ENCODE peak calls at places on chromosomes 16 and 17, in nine cellular contexts. One of them, this sample, is unnamed.

GRCh38 chr16:30490210-30490609 is 17.7 kb downstream of the ITGAL start:
- DNase-seq in esophagus squamous epithelium: no peak
- DNase-seq in GM20000: no peak
- DNase-seq in omental fat pad: no peak
- DNase-seq in WERI-Rb-1: no peak
- DNase-seq in fibroblast of lung: no peak
- DNase-seq in BE2C: no peak
- DNase-seq in progenitor cell of endocrine pancreas: no peak
- DNase-seq in CD4-positive, alpha-beta T cell: no peak
- DNase-seq in this sample: no peak

GRCh38 chr17:48483471-48484131 is 47.2 kb downstream of the HOXB1 start:
- DNase-seq in esophagus squamous epithelium: no peak
- DNase-seq in GM20000: no peak
- DNase-seq in omental fat pad: no peak
- DNase-seq in WERI-Rb-1: no peak
- DNase-seq in fibroblast of lung: peak
- DNase-seq in BE2C: no peak
- DNase-seq in progenitor cell of endocrine pancreas: no peak
- DNase-seq in CD4-positive, alpha-beta T cell: no peak
- DNase-seq in this sample: no peak

GRCh38 chr16:56317998-56318912 is 107.1 kb downstream of the AMFR start:
- DNase-seq in esophagus squamous epithelium: no peak
- DNase-seq in GM20000: peak
- DNase-seq in omental fat pad: peak
- DNase-seq in WERI-Rb-1: peak
- DNase-seq in fibroblast of lung: peak
- DNase-seq in BE2C: peak
- DNase-seq in progenitor cell of endocrine pancreas: peak
- DNase-seq in CD4-positive, alpha-beta T cell: peak
- DNase-seq in this sample: peak

GRCh38 chr16:75864243-75864642 is 138.0 kb upstream of the CPHXL start:
- DNase-seq in esophagus squamous epithelium: no peak
- DNase-seq in GM20000: no peak
- DNase-seq in omental fat pad: no peak
- DNase-seq in WERI-Rb-1: no peak
- DNase-seq in fibroblast of lung: no peak
- DNase-seq in BE2C: no peak
- DNase-seq in progenitor cell of endocrine pancreas: no peak
- DNase-seq in CD4-positive, alpha-beta T cell: no peak
- DNase-seq in this sample: no peak

GRCh38 chr17:29958947-29959657 is 17.7 kb downstream of the EFCAB5 start:
- DNase-seq in esophagus squamous epithelium: no peak
- DNase-seq in GM20000: no peak
- DNase-seq in omental fat pad: no peak
- DNase-seq in WERI-Rb-1: no peak
- DNase-seq in fibroblast of lung: peak
- DNase-seq in BE2C: no peak
- DNase-seq in progenitor cell of endocrine pancreas: no peak
- DNase-seq in CD4-positive, alpha-beta T cell: no peak
- DNase-seq in this sample: no peak

GRCh38 chr17:74326506-74326905 is 480 bp downstream of the KIF19 start:
- DNase-seq in esophagus squamous epithelium: no peak
- DNase-seq in GM20000: no peak
- DNase-seq in omental fat pad: no peak
- DNase-seq in WERI-Rb-1: no peak
- DNase-seq in fibroblast of lung: no peak
- DNase-seq in BE2C: no peak
- DNase-seq in progenitor cell of endocrine pancreas: no peak
- DNase-seq in CD4-positive, alpha-beta T cell: no peak
- DNase-seq in this sample: no peak

GRCh38 chr17:78474631-78475146 is 96.2 kb downstream of the PGS1 start:
- DNase-seq in esophagus squamous epithelium: no peak
- DNase-seq in GM20000: peak
- DNase-seq in omental fat pad: no peak
- DNase-seq in WERI-Rb-1: no peak
- DNase-seq in fibroblast of lung: no peak
- DNase-seq in BE2C: no peak
- DNase-seq in progenitor cell of endocrine pancreas: no peak
- DNase-seq in CD4-positive, alpha-beta T cell: no peak
- DNase-seq in this sample: no peak

GRCh38 chr16:27361987-27362386 is 40.0 kb upstream of the IL21R start:
- DNase-seq in esophagus squamous epithelium: no peak
- DNase-seq in GM20000: no peak
- DNase-seq in omental fat pad: no peak
- DNase-seq in WERI-Rb-1: no peak
- DNase-seq in fibroblast of lung: no peak
- DNase-seq in BE2C: no peak
- DNase-seq in progenitor cell of endocrine pancreas: no peak
- DNase-seq in CD4-positive, alpha-beta T cell: no peak
- DNase-seq in this sample: no peak

GRCh38 chr17:46984892-46985291 is 5.8 kb upstream of the RPRML start:
- DNase-seq in esophagus squamous epithelium: no peak
- DNase-seq in GM20000: no peak
- DNase-seq in omental fat pad: no peak
- DNase-seq in WERI-Rb-1: no peak
- DNase-seq in fibroblast of lung: no peak
- DNase-seq in BE2C: no peak
- DNase-seq in progenitor cell of endocrine pancreas: no peak
- DNase-seq in CD4-positive, alpha-beta T cell: no peak
- DNase-seq in this sample: no peak

GRCh38 chr17:78159575-78160158 is 8.7 kb upstream of the SYNGR2 start:
- DNase-seq in esophagus squamous epithelium: no peak
- DNase-seq in GM20000: no peak
- DNase-seq in omental fat pad: no peak
- DNase-seq in WERI-Rb-1: no peak
- DNase-seq in fibroblast of lung: peak
- DNase-seq in BE2C: no peak
- DNase-seq in progenitor cell of endocrine pancreas: no peak
- DNase-seq in CD4-positive, alpha-beta T cell: no peak
- DNase-seq in this sample: no peak

GRCh38 chr17:34306466-34306865 is 12.8 kb upstream of the CCL8 start:
- DNase-seq in esophagus squamous epithelium: no peak
- DNase-seq in GM20000: no peak
- DNase-seq in omental fat pad: no peak
- DNase-seq in WERI-Rb-1: peak
- DNase-seq in fibroblast of lung: peak
- DNase-seq in BE2C: no peak
- DNase-seq in progenitor cell of endocrine pancreas: no peak
- DNase-seq in CD4-positive, alpha-beta T cell: no peak
- DNase-seq in this sample: no peak

GRCh38 chr16:55437627-55438026 is 41.4 kb upstream of the MMP2 start:
- DNase-seq in esophagus squamous epithelium: no peak
- DNase-seq in GM20000: peak
- DNase-seq in omental fat pad: no peak
- DNase-seq in WERI-Rb-1: no peak
- DNase-seq in fibroblast of lung: peak
- DNase-seq in BE2C: no peak
- DNase-seq in progenitor cell of endocrine pancreas: no peak
- DNase-seq in CD4-positive, alpha-beta T cell: no peak
- DNase-seq in this sample: peak

DNA sequence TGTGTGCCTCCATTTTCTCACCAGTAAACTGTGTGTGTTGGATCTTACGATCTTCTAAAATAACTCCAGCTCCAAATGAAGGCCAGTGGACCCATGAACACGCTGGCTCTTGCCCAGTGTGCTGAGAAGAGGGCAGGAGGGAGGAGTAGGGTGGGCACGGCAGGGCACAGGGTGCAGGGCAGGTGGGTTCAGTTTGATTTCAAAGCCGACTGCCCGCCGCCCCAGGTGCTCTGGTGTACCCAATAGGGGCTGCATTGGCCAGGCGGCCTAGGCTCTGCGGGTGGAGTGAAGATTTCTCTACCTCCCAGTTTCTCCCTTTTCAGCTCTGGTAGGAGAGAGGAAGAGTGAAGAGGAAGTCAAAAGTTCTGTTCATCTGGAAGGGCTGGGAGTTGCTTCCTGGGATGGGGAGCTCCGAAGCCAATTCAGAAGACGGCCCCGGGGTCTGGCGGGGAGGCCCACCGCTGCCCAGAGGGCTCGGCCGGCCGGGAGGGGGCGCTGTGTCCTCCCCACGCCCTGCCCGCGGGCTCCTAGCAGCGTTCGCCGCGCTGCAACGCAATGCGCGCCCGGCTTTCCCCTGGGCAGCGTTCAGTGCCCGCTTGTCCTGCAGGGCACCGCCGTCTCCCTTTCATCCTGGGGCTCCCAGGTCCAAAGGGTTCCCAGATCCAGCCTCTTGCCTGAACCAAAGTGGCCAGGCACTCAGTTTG is 1.1 kb upstream of the CRHR1 start:
- DNase-seq in esophagus squamous epithelium: no peak
- DNase-seq in GM20000: peak
- DNase-seq in omental fat pad: no peak
- DNase-seq in WERI-Rb-1: peak
- DNase-seq in fibroblast of lung: no peak
- DNase-seq in BE2C: peak
- DNase-seq in progenitor cell of endocrine pancreas: peak
- DNase-seq in CD4-positive, alpha-beta T cell: peak
- DNase-seq in this sample: no peak
- TF ChIP-seq CTCF in esophagus squamous epithelium: peak
- TF ChIP-seq CTCF in GM20000: no peak
- TF ChIP-seq CTCF in omental fat pad: no peak
- TF ChIP-seq CTCF in WERI-Rb-1: peak
- TF ChIP-seq CTCF in fibroblast of lung: no peak
- TF ChIP-seq CTCF in BE2C: peak
- TF ChIP-seq CTCF in progenitor cell of endocrine pancreas: peak
- TF ChIP-seq CTCF in CD4-positive, alpha-beta T cell: no peak
- TF ChIP-seq CTCF in this sample: no peak

DNA sequence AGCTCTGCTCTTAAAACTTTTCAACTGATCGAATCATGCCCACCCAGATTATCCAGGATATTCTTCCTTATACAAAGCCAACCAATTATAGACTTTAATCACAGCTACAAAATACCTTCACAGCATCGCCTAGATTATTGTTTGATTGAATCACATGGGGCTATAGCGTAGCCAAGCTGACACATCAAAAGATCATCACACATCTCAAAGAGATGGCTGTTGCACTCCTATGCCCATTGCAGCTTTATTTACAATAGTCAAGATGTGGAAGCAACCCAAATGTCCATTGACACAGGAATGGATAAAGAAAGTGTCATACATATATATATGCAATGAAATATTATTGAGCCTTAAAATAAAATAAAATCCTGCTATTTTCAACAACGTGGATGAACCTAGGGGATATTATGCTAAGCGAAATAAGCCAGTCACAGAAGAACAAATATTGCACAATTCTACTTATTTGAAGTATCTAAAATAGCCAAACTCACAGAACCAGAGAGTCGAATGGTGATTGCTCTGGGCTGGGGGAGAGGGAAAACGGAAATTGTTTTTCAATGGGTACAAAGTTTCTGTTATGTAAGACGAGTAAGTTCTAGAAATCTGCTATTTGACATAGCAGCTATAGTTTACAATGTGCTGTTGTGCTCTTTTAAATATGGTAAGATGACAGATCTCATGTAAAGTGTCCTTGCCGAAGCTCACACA is 60.9 kb upstream of the ERCC4 start:
- DNase-seq in esophagus squamous epithelium: no peak
- DNase-seq in GM20000: no peak
- DNase-seq in omental fat pad: no peak
- DNase-seq in WERI-Rb-1: no peak
- DNase-seq in fibroblast of lung: no peak
- DNase-seq in BE2C: no peak
- DNase-seq in progenitor cell of endocrine pancreas: no peak
- DNase-seq in CD4-positive, alpha-beta T cell: no peak
- DNase-seq in this sample: no peak
- TF ChIP-seq CTCF in esophagus squamous epithelium: no peak
- TF ChIP-seq CTCF in GM20000: no peak
- TF ChIP-seq CTCF in omental fat pad: no peak
- TF ChIP-seq CTCF in WERI-Rb-1: no peak
- TF ChIP-seq CTCF in fibroblast of lung: no peak
- TF ChIP-seq CTCF in BE2C: no peak
- TF ChIP-seq CTCF in progenitor cell of endocrine pancreas: no peak
- TF ChIP-seq CTCF in CD4-positive, alpha-beta T cell: no peak
- TF ChIP-seq CTCF in this sample: no peak

DNA sequence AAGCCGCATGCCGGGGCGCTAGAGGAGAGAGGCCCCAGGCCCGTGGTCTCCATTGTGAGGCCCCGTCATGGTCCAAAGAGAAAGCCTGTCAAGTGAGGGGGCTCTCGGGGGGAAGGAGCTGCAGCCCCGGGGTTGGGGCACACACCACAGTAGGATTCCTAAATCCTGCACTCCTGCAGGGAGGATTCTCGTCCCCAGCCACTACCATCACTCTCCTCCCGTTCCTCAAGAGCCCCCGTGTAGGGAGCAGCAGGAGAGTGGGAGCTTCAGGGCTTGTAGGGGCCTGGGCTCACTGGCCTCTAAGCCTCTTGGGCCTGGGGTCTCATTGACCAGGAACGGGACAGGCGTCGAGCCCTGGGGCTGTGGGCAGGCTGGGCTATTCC is 811 bp downstream of the C16orf86 start:
- DNase-seq in esophagus squamous epithelium: no peak
- DNase-seq in GM20000: no peak
- DNase-seq in omental fat pad: no peak
- DNase-seq in WERI-Rb-1: no peak
- DNase-seq in fibroblast of lung: no peak
- DNase-seq in BE2C: no peak
- DNase-seq in progenitor cell of endocrine pancreas: no peak
- DNase-seq in CD4-positive, alpha-beta T cell: no peak
- DNase-seq in this sample: no peak
- TF ChIP-seq CTCF in esophagus squamous epithelium: no peak
- TF ChIP-seq CTCF in GM20000: no peak
- TF ChIP-seq CTCF in omental fat pad: no peak
- TF ChIP-seq CTCF in WERI-Rb-1: no peak
- TF ChIP-seq CTCF in fibroblast of lung: no peak
- TF ChIP-seq CTCF in BE2C: no peak
- TF ChIP-seq CTCF in progenitor cell of endocrine pancreas: no peak
- TF ChIP-seq CTCF in CD4-positive, alpha-beta T cell: no peak
- TF ChIP-seq CTCF in this sample: no peak

DNA sequence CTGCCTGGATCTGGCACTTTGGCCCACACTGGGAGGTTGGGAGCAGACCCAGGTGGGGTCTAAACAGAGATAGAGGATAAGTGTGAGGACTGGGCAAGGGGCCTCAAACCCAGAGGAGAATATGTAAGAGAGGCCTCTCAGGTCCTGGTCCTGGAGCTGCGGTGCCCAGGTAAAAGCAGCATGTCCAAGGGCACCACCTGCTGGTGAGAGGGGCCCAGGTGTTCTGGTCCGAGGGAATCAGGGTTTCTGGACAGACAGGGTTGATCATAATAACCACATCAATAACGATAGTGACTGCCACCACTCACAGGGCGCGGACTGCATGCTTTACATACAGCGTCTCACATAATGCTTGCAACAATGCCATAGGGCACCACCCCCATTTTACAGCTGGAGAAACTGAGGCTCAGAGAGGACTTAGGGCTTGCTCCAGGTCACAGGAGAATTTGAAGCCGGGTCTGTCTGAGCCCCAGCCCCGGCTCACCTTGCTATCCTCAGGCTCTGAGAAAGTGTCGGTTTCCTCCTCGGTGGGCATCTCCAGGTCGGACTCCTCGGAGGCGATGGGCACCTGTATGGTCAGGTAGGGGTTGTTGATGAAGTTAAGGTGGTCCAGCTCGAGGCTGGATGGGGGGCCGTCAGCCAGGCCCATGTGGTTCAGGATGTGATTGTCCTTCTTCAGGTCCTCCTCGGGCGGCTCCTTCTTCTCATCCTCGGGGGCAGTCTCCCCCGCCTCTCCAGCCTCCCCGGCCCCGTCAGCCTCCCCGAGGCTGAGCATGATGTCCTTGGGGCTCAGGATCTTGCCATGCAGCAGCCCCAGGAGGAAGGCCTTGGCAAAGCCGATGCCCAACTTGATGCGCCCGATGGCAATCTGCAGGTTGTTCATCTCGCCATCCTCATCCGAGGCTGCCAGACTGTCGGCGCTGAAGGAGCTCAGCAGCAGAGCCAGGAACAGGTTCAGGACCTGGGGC is 19.1 kb upstream of the CD79B start:
- DNase-seq in esophagus squamous epithelium: no peak
- DNase-seq in GM20000: peak
- DNase-seq in omental fat pad: no peak
- DNase-seq in WERI-Rb-1: peak
- DNase-seq in fibroblast of lung: no peak
- DNase-seq in BE2C: no peak
- DNase-seq in progenitor cell of endocrine pancreas: peak
- DNase-seq in CD4-positive, alpha-beta T cell: no peak
- DNase-seq in this sample: no peak
- TF ChIP-seq CTCF in esophagus squamous epithelium: peak
- TF ChIP-seq CTCF in GM20000: peak
- TF ChIP-seq CTCF in omental fat pad: no peak
- TF ChIP-seq CTCF in WERI-Rb-1: peak
- TF ChIP-seq CTCF in fibroblast of lung: peak
- TF ChIP-seq CTCF in BE2C: peak
- TF ChIP-seq CTCF in progenitor cell of endocrine pancreas: peak
- TF ChIP-seq CTCF in CD4-positive, alpha-beta T cell: peak
- TF ChIP-seq CTCF in this sample: no peak

This sample was measured in CD14-positive monocyte.